ENCODE peak calls at places on chromosome 9, in six cellular contexts. One of them, this sample, is unnamed.

GRCh38 chr9:2345013-2345412 is 276.6 kb upstream of the VLDLR start:
- DNase-seq in SK-N-SH: no peak
- DNase-seq in activated CD4-positive, alpha-beta T cell treated with anti-CD3 and anti-CD28 coated beads, Interleukin-2, amount 10 ng/mL, durations not matched to agents 7 days and 5 days: no peak
- DNase-seq in stimulated activated CD4-positive, alpha-beta T cell treated with anti-CD3 and anti-CD28 coated beads, TNF-alpha, amount 100 ng/mL, for 48 hours: no peak
- DNase-seq in ureter: no peak
- DNase-seq in GOT3: no peak
- DNase-seq in this sample: no peak

GRCh38 chr9:88476491-88477271 is 58.3 kb upstream of the NXNL2 start:
- DNase-seq in SK-N-SH: no peak
- DNase-seq in activated CD4-positive, alpha-beta T cell treated with anti-CD3 and anti-CD28 coated beads, Interleukin-2, amount 10 ng/mL, durations not matched to agents 7 days and 5 days: no peak
- DNase-seq in stimulated activated CD4-positive, alpha-beta T cell treated with anti-CD3 and anti-CD28 coated beads, TNF-alpha, amount 100 ng/mL, for 48 hours: no peak
- DNase-seq in ureter: no peak
- DNase-seq in GOT3: no peak
- DNase-seq in this sample: peak; percentile 21

GRCh38 chr9:14343236-14343947 is 29.5 kb upstream of the NFIB start:
- DNase-seq in SK-N-SH: peak; percentile 16
- DNase-seq in activated CD4-positive, alpha-beta T cell treated with anti-CD3 and anti-CD28 coated beads, Interleukin-2, amount 10 ng/mL, durations not matched to agents 7 days and 5 days: no peak
- DNase-seq in stimulated activated CD4-positive, alpha-beta T cell treated with anti-CD3 and anti-CD28 coated beads, TNF-alpha, amount 100 ng/mL, for 48 hours: no peak
- DNase-seq in ureter: no peak
- DNase-seq in GOT3: no peak
- DNase-seq in this sample: no peak

GRCh38 chr9:130835441-130836298 is 616 bp downstream of the ABL1 start:
- DNase-seq in SK-N-SH: peak; percentile 78
- DNase-seq in activated CD4-positive, alpha-beta T cell treated with anti-CD3 and anti-CD28 coated beads, Interleukin-2, amount 10 ng/mL, durations not matched to agents 7 days and 5 days: peak; percentile 23
- DNase-seq in stimulated activated CD4-positive, alpha-beta T cell treated with anti-CD3 and anti-CD28 coated beads, TNF-alpha, amount 100 ng/mL, for 48 hours: peak; percentile 11
- DNase-seq in ureter: no peak
- DNase-seq in GOT3: no peak
- DNase-seq in this sample: no peak

GRCh38 chr9:4985376-4986266 is 549 bp downstream of the JAK2 start:
- DNase-seq in SK-N-SH: no peak
- DNase-seq in activated CD4-positive, alpha-beta T cell treated with anti-CD3 and anti-CD28 coated beads, Interleukin-2, amount 10 ng/mL, durations not matched to agents 7 days and 5 days: peak; percentile 45
- DNase-seq in stimulated activated CD4-positive, alpha-beta T cell treated with anti-CD3 and anti-CD28 coated beads, TNF-alpha, amount 100 ng/mL, for 48 hours: peak; percentile 11
- DNase-seq in ureter: peak; percentile 45
- DNase-seq in GOT3: no peak
- DNase-seq in this sample: peak; percentile 47

GRCh38 chr9:136002886-136003285 is 41.7 kb upstream of the UBAC1 start:
- DNase-seq in SK-N-SH: no peak
- DNase-seq in activated CD4-positive, alpha-beta T cell treated with anti-CD3 and anti-CD28 coated beads, Interleukin-2, amount 10 ng/mL, durations not matched to agents 7 days and 5 days: no peak
- DNase-seq in stimulated activated CD4-positive, alpha-beta T cell treated with anti-CD3 and anti-CD28 coated beads, TNF-alpha, amount 100 ng/mL, for 48 hours: no peak
- DNase-seq in ureter: no peak
- DNase-seq in GOT3: no peak
- DNase-seq in this sample: no peak

GRCh38 chr9:95181226-95181818 is 136.2 kb downstream of the FANCC start:
- DNase-seq in SK-N-SH: peak; percentile 26
- DNase-seq in activated CD4-positive, alpha-beta T cell treated with anti-CD3 and anti-CD28 coated beads, Interleukin-2, amount 10 ng/mL, durations not matched to agents 7 days and 5 days: no peak
- DNase-seq in stimulated activated CD4-positive, alpha-beta T cell treated with anti-CD3 and anti-CD28 coated beads, TNF-alpha, amount 100 ng/mL, for 48 hours: no peak
- DNase-seq in ureter: no peak
- DNase-seq in GOT3: no peak
- DNase-seq in this sample: no peak

GRCh38 chr9:129895376-129896268 is 60.4 kb downstream of the USP20 start:
- DNase-seq in SK-N-SH: no peak
- DNase-seq in activated CD4-positive, alpha-beta T cell treated with anti-CD3 and anti-CD28 coated beads, Interleukin-2, amount 10 ng/mL, durations not matched to agents 7 days and 5 days: peak; percentile 60
- DNase-seq in stimulated activated CD4-positive, alpha-beta T cell treated with anti-CD3 and anti-CD28 coated beads, TNF-alpha, amount 100 ng/mL, for 48 hours: no peak
- DNase-seq in ureter: no peak
- DNase-seq in GOT3: no peak
- DNase-seq in this sample: no peak

GRCh38 chr9:85202596-85202995 is 533.1 kb downstream of the NTRK2 start:
- DNase-seq in SK-N-SH: no peak
- DNase-seq in activated CD4-positive, alpha-beta T cell treated with anti-CD3 and anti-CD28 coated beads, Interleukin-2, amount 10 ng/mL, durations not matched to agents 7 days and 5 days: no peak
- DNase-seq in stimulated activated CD4-positive, alpha-beta T cell treated with anti-CD3 and anti-CD28 coated beads, TNF-alpha, amount 100 ng/mL, for 48 hours: no peak
- DNase-seq in ureter: no peak
- DNase-seq in GOT3: no peak
- DNase-seq in this sample: peak; percentile 63

GRCh38 chr9:21906878-21907277 is 87.3 kb downstream of the CDKN2A start:
- DNase-seq in SK-N-SH: no peak
- DNase-seq in activated CD4-positive, alpha-beta T cell treated with anti-CD3 and anti-CD28 coated beads, Interleukin-2, amount 10 ng/mL, durations not matched to agents 7 days and 5 days: no peak
- DNase-seq in stimulated activated CD4-positive, alpha-beta T cell treated with anti-CD3 and anti-CD28 coated beads, TNF-alpha, amount 100 ng/mL, for 48 hours: no peak
- DNase-seq in ureter: no peak
- DNase-seq in GOT3: no peak
- DNase-seq in this sample: peak; percentile 59

GRCh38 chr9:76866689-76867088 is 39.2 kb downstream of the PRUNE2 start:
- DNase-seq in SK-N-SH: no peak
- DNase-seq in activated CD4-positive, alpha-beta T cell treated with anti-CD3 and anti-CD28 coated beads, Interleukin-2, amount 10 ng/mL, durations not matched to agents 7 days and 5 days: no peak
- DNase-seq in stimulated activated CD4-positive, alpha-beta T cell treated with anti-CD3 and anti-CD28 coated beads, TNF-alpha, amount 100 ng/mL, for 48 hours: no peak
- DNase-seq in ureter: no peak
- DNase-seq in GOT3: no peak
- DNase-seq in this sample: peak; percentile 83

GRCh38 chr9:111601237-111602018 is 2.0 kb upstream of the PTGR1 start:
- DNase-seq in SK-N-SH: no peak
- DNase-seq in activated CD4-positive, alpha-beta T cell treated with anti-CD3 and anti-CD28 coated beads, Interleukin-2, amount 10 ng/mL, durations not matched to agents 7 days and 5 days: no peak
- DNase-seq in stimulated activated CD4-positive, alpha-beta T cell treated with anti-CD3 and anti-CD28 coated beads, TNF-alpha, amount 100 ng/mL, for 48 hours: no peak
- DNase-seq in ureter: no peak
- DNase-seq in GOT3: no peak
- DNase-seq in this sample: peak; percentile 45

This sample was measured in brain microvascular endothelial cell.